ENCODE peak calls at places on chromosomes 2 and 18, in ten cellular contexts. E is stromal cell of bone marrow; T is posterior cingulate gyrus; L is stimulated activated CD4-positive, alpha-beta T cell treated with anti-CD3 and anti-CD28 coated beads, Interleukin-2, amount 100 ng/mL, for 24 hours; F is CD4-positive, alpha-beta T cell; N is right lobe of liver; A is stimulated activated naive B cell treated with anti-CD40 and anti-IgM and Interleukin-4, amounts not matched to agents 10 μg/mL and 1 μg/mL and 100 μg/mL, for 72 hours; R is amniotic stem cell; W is NCI-H446 treated with DMSO at 0.1 percent for 48 hours; J is lower lobe of right lung. H is an unnamed sample.

GRCh38 chr2:232927793-232928563 is 57.9 kb downstream of the SNORC start:
- DNase-seq in J (no peak), E (no peak), L (no peak), R (no peak), N (no peak), A (no peak), F (no peak), W (no peak), T (no peak), H (peak)

GRCh38 chr2:46267616-46268015 is 29.6 kb upstream of the EPAS1 start:
- DNase-seq in E (peak), F (no peak), N (no peak), T (no peak), W (no peak), L (no peak), A (no peak), J (no peak), R (no peak), H (no peak)

GRCh38 chr2:118584380-118584779 is 263.1 kb downstream of the EN1 start:
- DNase-seq in F (no peak), N (no peak), J (no peak), R (no peak), W (no peak), T (no peak), E (no peak), A (no peak), L (no peak), H (no peak)

GRCh38 chr2:109222825-109223471 is 93.9 kb downstream of the SH3RF3 start:
- DNase-seq in F (no peak), L (no peak), T (no peak), E (no peak), A (no peak), R (no peak), N (peak), J (no peak), W (no peak), H (no peak)

GRCh38 chr18:47036298-47036874 is 965 bp upstream of the ELOA2 start:
- DNase-seq in W (peak), N (no peak), T (no peak), E (peak), A (no peak), L (no peak), R (no peak), F (no peak), J (no peak), H (peak)

GRCh38 chr2:237320801-237321563 is 93.0 kb downstream of the COL6A3 start:
- DNase-seq in L (no peak), N (no peak), J (no peak), A (no peak), R (no peak), T (no peak), W (peak), E (no peak), F (no peak), H (no peak)

GRCh38 chr2:26018184-26018716 is 15.6 kb upstream of the RAB10 start:
- DNase-seq in W (peak), R (peak), L (peak), N (peak), T (peak), E (peak), A (no peak), F (no peak), J (peak), H (no peak)

GRCh38 chr2:35468271-35468670 is 887.3 kb upstream of the CRIM1 start:
- DNase-seq in F (no peak), R (no peak), L (no peak), T (no peak), E (peak), A (no peak), J (no peak), W (no peak), N (no peak), H (no peak)

GRCh38 chr18:63237911-63238710 is 81.5 kb downstream of the BCL2 start:
- DNase-seq in R (peak), A (no peak), T (no peak), F (no peak), W (no peak), J (no peak), E (peak), L (no peak), N (no peak), H (no peak)

GRCh38 chr2:18050001-18050400 is 171.5 kb downstream of the KCNS3 start:
- DNase-seq in W (no peak), E (no peak), R (no peak), L (no peak), A (no peak), J (no peak), N (no peak), T (no peak), F (no peak), H (no peak)

GRCh38 chr2:215773728-215774127 is 239.6 kb downstream of the MREG start:
- DNase-seq in J (peak), L (no peak), T (no peak), E (peak), W (no peak), R (peak), N (no peak), A (no peak), F (no peak), H (no peak)

GRCh38 chr2:148515170-148515569 is 129.4 kb upstream of the EPC2 start:
- DNase-seq in J (no peak), R (no peak), N (no peak), W (no peak), F (no peak), T (no peak), E (no peak), A (no peak), L (no peak), H (no peak)

GRCh38 chr2:176085120-176085788 is 1.5 kb upstream of the EVX2 start:
- DNase-seq in F (no peak), W (no peak), T (no peak), L (no peak), N (no peak), A (no peak), R (no peak), E (no peak), J (no peak), H (no peak)

GRCh38 chr2:107785756-107786155 is 40.9 kb upstream of the RGPD4 start:
- DNase-seq in F (no peak), N (no peak), T (no peak), R (no peak), L (no peak), E (no peak), A (no peak), W (no peak), J (no peak), H (no peak)

GRCh38 chr2:8315766-8316165 is 366.1 kb upstream of the ID2 start:
- DNase-seq in F (no peak), A (no peak), J (no peak), R (no peak), T (no peak), N (no peak), E (no peak), W (no peak), L (no peak), H (no peak)

GRCh38 chr2:165239230-165239629 is at the start of gene SCN2A:
- DNase-seq in N (no peak), A (no peak), R (no peak), W (peak), E (peak), T (no peak), L (no peak), J (no peak), F (no peak), H (peak)